ENCODE peak calls at places on chromosomes 16 and 17, in six cellular contexts. P, H, R, Q, S and L are unnamed samples.

GRCh38 chr16:77225182-77225581 is 26.0 kb downstream of the SYCE1L start:
- DNase-seq in S (no peak), R (no peak), Q (no peak), H (no peak), P (no peak), L (no peak)

GRCh38 chr17:40461036-40461721 is 17.9 kb downstream of the IGFBP4 start:
- DNase-seq in R (no peak), Q (no peak), P (no peak), S (no peak), H (no peak), L (no peak)

GRCh38 chr16:19330801-19331484 is 45.4 kb downstream of the CLEC19A start:
- DNase-seq in Q (no peak), S (no peak), R (no peak), H (no peak), P (no peak), L (no peak)

GRCh38 chr17:42679001-42679491 is 2.3 kb upstream of the PLEKHH3 start:
- DNase-seq in Q (no peak), S (peak), R (no peak), H (peak), P (no peak), L (no peak)

GRCh38 chr17:35051579-35052239 is 11.8 kb downstream of the RFFL start:
- DNase-seq in R (no peak), S (no peak), Q (no peak), H (peak), P (no peak), L (peak)

GRCh38 chr16:66923247-66923851 is 2.0 kb downstream of the RRAD start:
- DNase-seq in R (no peak), Q (no peak), S (no peak), H (no peak), P (no peak), L (no peak)

GRCh38 chr16:30112197-30113030 is 923 bp downstream of the GDPD3 start:
- DNase-seq in H (peak), P (peak), R (no peak), Q (peak), S (peak), L (no peak)

GRCh38 chr16:81283044-81283443 is 31.7 kb upstream of the GAN start:
- DNase-seq in Q (no peak), S (no peak), H (no peak), R (no peak), P (no peak), L (no peak)

GRCh38 chr16:53814791-53815190 is 110.8 kb downstream of the FTO start:
- DNase-seq in R (no peak), P (no peak), Q (no peak), H (no peak), S (no peak), L (no peak)

GRCh38 chr16:65967376-65967775 is 399.1 kb upstream of the CDH5 start:
- DNase-seq in H (no peak), Q (no peak), R (no peak), S (no peak), P (no peak), L (no peak)

GRCh38 chr16:88351521-88352101 is 31.1 kb upstream of the ZNF469 start:
- DNase-seq in P (no peak), H (no peak), S (no peak), Q (no peak), R (no peak), L (no peak)

GRCh38 chr17:49775546-49776260 is 11.8 kb upstream of the FAM117A start:
- DNase-seq in H (no peak), R (no peak), S (no peak), P (no peak), Q (no peak), L (no peak)

GRCh38 chr17:79466562-79467350 is 144.1 kb downstream of the RBFOX3 start:
- DNase-seq in P (no peak), Q (no peak), H (no peak), R (no peak), S (no peak), L (no peak)

GRCh38 chr16:78994135-78994534 is 606.4 kb downstream of the MAF start:
- DNase-seq in R (no peak), S (no peak), H (no peak), Q (no peak), P (no peak), L (no peak)

GRCh38 chr17:27349540-27350021 is 55.7 kb downstream of the WSB1 start:
- DNase-seq in R (no peak), H (no peak), Q (no peak), S (no peak), P (no peak), L (no peak)

GRCh38 chr16:35180970-35181369 is 1721.6 kb downstream of the TP53TG3F start:
- DNase-seq in S (no peak), R (no peak), Q (no peak), H (no peak), P (no peak), L (no peak)

GRCh38 chr16:84234656-84235285 is 5.0 kb downstream of the KCNG4 start:
- DNase-seq in Q (no peak), P (no peak), R (no peak), H (no peak), S (no peak), L (no peak)

GRCh38 chr16:60203525-60204124 is 1469.5 kb upstream of the GOT2 start:
- DNase-seq in P (no peak), Q (no peak), H (no peak), R (no peak), S (no peak), L (no peak)

GRCh38 chr16:24013733-24014645 is 178.2 kb downstream of the PRKCB start:
- DNase-seq in S (peak), P (peak), H (peak), Q (peak), R (no peak), L (peak)

GRCh38 chr17:5283531-5284315 is 1.6 kb downstream of the RABEP1 start:
- DNase-seq in S (no peak), H (no peak), R (no peak), Q (no peak), P (no peak), L (no peak)

GRCh38 chr17:44095647-44096496 is 25.3 kb downstream of the G6PC3 start:
- DNase-seq in Q (no peak), H (no peak), S (peak), P (no peak), R (peak), L (peak)

GRCh38 chr16:10847166-10847565 is 28.6 kb upstream of the TVP23A start:
- DNase-seq in P (no peak), R (no peak), H (no peak), S (no peak), Q (no peak), L (no peak)

GRCh38 chr16:50209548-50210265 is 56.6 kb downstream of the TENT4B start:
- DNase-seq in R (no peak), Q (no peak), S (peak), P (no peak), H (no peak), L (no peak)

GRCh38 chr16:81431554-81432353 is 12.9 kb upstream of the CMIP start:
- DNase-seq in H (no peak), P (no peak), S (no peak), Q (no peak), R (no peak), L (no peak)

GRCh38 chr16:75494696-75495601 is at the start of gene CHST6:
- DNase-seq in R (no peak), P (no peak), S (no peak), Q (peak), H (peak), L (no peak)

GRCh38 chr17:38563362-38564253 is 42.1 kb downstream of the SRCIN1 start:
- DNase-seq in Q (no peak), S (no peak), R (no peak), P (no peak), H (no peak), L (no peak)

GRCh38 chr16:83272201-83272600 is 535.6 kb upstream of the HSBP1 start:
- DNase-seq in Q (no peak), R (peak), H (no peak), S (no peak), P (no peak), L (no peak)

GRCh38 chr16:23877107-23878070 is 41.6 kb downstream of the PRKCB start:
- DNase-seq in H (no peak), P (no peak), R (no peak), Q (no peak), S (no peak), L (no peak)